ENCODE peak calls at places on chromosomes 6 and 20, in eight cellular contexts. One of them, this sample, is unnamed.

GRCh38 chr6:6515691-6516607 is 72.6 kb upstream of the LY86 start:
- DNase-seq in GM04503: no peak
- DNase-seq in NCI-H226: no peak
- DNase-seq in CD4-positive, alpha-beta T cell: peak; percentile 29
- DNase-seq in activated T-cell treated with anti-CD3 and anti-CD28 coated beads for 1 hour: no peak
- DNase-seq in stimulated activated CD4-positive, alpha-beta T cell treated with anti-CD3 and anti-CD28 coated beads, Interleukin-15, amount 100 ng/mL, for 1 hour: peak; percentile 4
- DNase-seq in activated CD4-positive, alpha-beta T cell treated with anti-CD3 and anti-CD28 coated beads, Interleukin-2, amount 50 U/mL, for 24 hours: no peak
- DNase-seq in iris pigment epithelial cell: no peak
- DNase-seq in this sample: no peak

GRCh38 chr6:168514216-168514615 is 73.2 kb downstream of the SMOC2 start:
- DNase-seq in GM04503: no peak
- DNase-seq in NCI-H226: no peak
- DNase-seq in CD4-positive, alpha-beta T cell: no peak
- DNase-seq in activated T-cell treated with anti-CD3 and anti-CD28 coated beads for 1 hour: no peak
- DNase-seq in stimulated activated CD4-positive, alpha-beta T cell treated with anti-CD3 and anti-CD28 coated beads, Interleukin-15, amount 100 ng/mL, for 1 hour: no peak
- DNase-seq in activated CD4-positive, alpha-beta T cell treated with anti-CD3 and anti-CD28 coated beads, Interleukin-2, amount 50 U/mL, for 24 hours: no peak
- DNase-seq in iris pigment epithelial cell: peak; percentile 1
- DNase-seq in this sample: no peak

GRCh38 chr6:96420294-96420693 is 101.3 kb upstream of the UFL1 start:
- DNase-seq in GM04503: no peak
- DNase-seq in NCI-H226: no peak
- DNase-seq in CD4-positive, alpha-beta T cell: no peak
- DNase-seq in activated T-cell treated with anti-CD3 and anti-CD28 coated beads for 1 hour: no peak
- DNase-seq in stimulated activated CD4-positive, alpha-beta T cell treated with anti-CD3 and anti-CD28 coated beads, Interleukin-15, amount 100 ng/mL, for 1 hour: no peak
- DNase-seq in activated CD4-positive, alpha-beta T cell treated with anti-CD3 and anti-CD28 coated beads, Interleukin-2, amount 50 U/mL, for 24 hours: no peak
- DNase-seq in iris pigment epithelial cell: no peak
- DNase-seq in this sample: no peak

GRCh38 chr6:114523508-114523907 is 180.7 kb upstream of the HS3ST5 start:
- DNase-seq in GM04503: no peak
- DNase-seq in NCI-H226: no peak
- DNase-seq in CD4-positive, alpha-beta T cell: no peak
- DNase-seq in activated T-cell treated with anti-CD3 and anti-CD28 coated beads for 1 hour: no peak
- DNase-seq in stimulated activated CD4-positive, alpha-beta T cell treated with anti-CD3 and anti-CD28 coated beads, Interleukin-15, amount 100 ng/mL, for 1 hour: no peak
- DNase-seq in activated CD4-positive, alpha-beta T cell treated with anti-CD3 and anti-CD28 coated beads, Interleukin-2, amount 50 U/mL, for 24 hours: no peak
- DNase-seq in iris pigment epithelial cell: no peak
- DNase-seq in this sample: no peak

GRCh38 chr6:46211917-46212316 is 41.1 kb upstream of the ENPP5 start:
- DNase-seq in GM04503: no peak
- DNase-seq in NCI-H226: no peak
- DNase-seq in CD4-positive, alpha-beta T cell: no peak
- DNase-seq in activated T-cell treated with anti-CD3 and anti-CD28 coated beads for 1 hour: no peak
- DNase-seq in stimulated activated CD4-positive, alpha-beta T cell treated with anti-CD3 and anti-CD28 coated beads, Interleukin-15, amount 100 ng/mL, for 1 hour: no peak
- DNase-seq in activated CD4-positive, alpha-beta T cell treated with anti-CD3 and anti-CD28 coated beads, Interleukin-2, amount 50 U/mL, for 24 hours: no peak
- DNase-seq in iris pigment epithelial cell: no peak
- DNase-seq in this sample: no peak

GRCh38 chr20:381581-382290 is 1.2 kb downstream of the TRIB3 start:
- DNase-seq in GM04503: peak; percentile 19
- DNase-seq in NCI-H226: peak; percentile 41
- DNase-seq in CD4-positive, alpha-beta T cell: peak; percentile 67
- DNase-seq in activated T-cell treated with anti-CD3 and anti-CD28 coated beads for 1 hour: peak; percentile 53
- DNase-seq in stimulated activated CD4-positive, alpha-beta T cell treated with anti-CD3 and anti-CD28 coated beads, Interleukin-15, amount 100 ng/mL, for 1 hour: peak; percentile 50
- DNase-seq in activated CD4-positive, alpha-beta T cell treated with anti-CD3 and anti-CD28 coated beads, Interleukin-2, amount 50 U/mL, for 24 hours: peak; percentile 36
- DNase-seq in iris pigment epithelial cell: peak; percentile 69
- DNase-seq in this sample: peak; percentile 51

GRCh38 chr20:42063176-42063575 is 445.0 kb upstream of the CHD6 start:
- DNase-seq in GM04503: no peak
- DNase-seq in NCI-H226: no peak
- DNase-seq in CD4-positive, alpha-beta T cell: no peak
- DNase-seq in activated T-cell treated with anti-CD3 and anti-CD28 coated beads for 1 hour: no peak
- DNase-seq in stimulated activated CD4-positive, alpha-beta T cell treated with anti-CD3 and anti-CD28 coated beads, Interleukin-15, amount 100 ng/mL, for 1 hour: no peak
- DNase-seq in activated CD4-positive, alpha-beta T cell treated with anti-CD3 and anti-CD28 coated beads, Interleukin-2, amount 50 U/mL, for 24 hours: no peak
- DNase-seq in iris pigment epithelial cell: no peak
- DNase-seq in this sample: no peak

GRCh38 chr6:6820688-6821238 is 232.2 kb downstream of the LY86 start:
- DNase-seq in GM04503: no peak
- DNase-seq in NCI-H226: no peak
- DNase-seq in CD4-positive, alpha-beta T cell: no peak
- DNase-seq in activated T-cell treated with anti-CD3 and anti-CD28 coated beads for 1 hour: no peak
- DNase-seq in stimulated activated CD4-positive, alpha-beta T cell treated with anti-CD3 and anti-CD28 coated beads, Interleukin-15, amount 100 ng/mL, for 1 hour: no peak
- DNase-seq in activated CD4-positive, alpha-beta T cell treated with anti-CD3 and anti-CD28 coated beads, Interleukin-2, amount 50 U/mL, for 24 hours: no peak
- DNase-seq in iris pigment epithelial cell: no peak
- DNase-seq in this sample: no peak

GRCh38 chr6:11692451-11693376 is 85.9 kb downstream of the ADTRP start:
- DNase-seq in GM04503: no peak
- DNase-seq in NCI-H226: no peak
- DNase-seq in CD4-positive, alpha-beta T cell: no peak
- DNase-seq in activated T-cell treated with anti-CD3 and anti-CD28 coated beads for 1 hour: no peak
- DNase-seq in stimulated activated CD4-positive, alpha-beta T cell treated with anti-CD3 and anti-CD28 coated beads, Interleukin-15, amount 100 ng/mL, for 1 hour: no peak
- DNase-seq in activated CD4-positive, alpha-beta T cell treated with anti-CD3 and anti-CD28 coated beads, Interleukin-2, amount 50 U/mL, for 24 hours: no peak
- DNase-seq in iris pigment epithelial cell: no peak
- DNase-seq in this sample: no peak

GRCh38 chr6:44681782-44682181 is 294.3 kb downstream of the CDC5L start:
- DNase-seq in GM04503: no peak
- DNase-seq in NCI-H226: no peak
- DNase-seq in CD4-positive, alpha-beta T cell: no peak
- DNase-seq in activated T-cell treated with anti-CD3 and anti-CD28 coated beads for 1 hour: no peak
- DNase-seq in stimulated activated CD4-positive, alpha-beta T cell treated with anti-CD3 and anti-CD28 coated beads, Interleukin-15, amount 100 ng/mL, for 1 hour: no peak
- DNase-seq in activated CD4-positive, alpha-beta T cell treated with anti-CD3 and anti-CD28 coated beads, Interleukin-2, amount 50 U/mL, for 24 hours: no peak
- DNase-seq in iris pigment epithelial cell: no peak
- DNase-seq in this sample: no peak

GRCh38 chr6:35302604-35303218 is 5.1 kb downstream of the DEF6 start:
- DNase-seq in GM04503: no peak
- DNase-seq in NCI-H226: peak; percentile 5
- DNase-seq in CD4-positive, alpha-beta T cell: peak; percentile 84
- DNase-seq in activated T-cell treated with anti-CD3 and anti-CD28 coated beads for 1 hour: peak; percentile 75
- DNase-seq in stimulated activated CD4-positive, alpha-beta T cell treated with anti-CD3 and anti-CD28 coated beads, Interleukin-15, amount 100 ng/mL, for 1 hour: peak; percentile 65
- DNase-seq in activated CD4-positive, alpha-beta T cell treated with anti-CD3 and anti-CD28 coated beads, Interleukin-2, amount 50 U/mL, for 24 hours: peak; percentile 69
- DNase-seq in iris pigment epithelial cell: peak; percentile 27
- DNase-seq in this sample: peak; percentile 72

GRCh38 chr20:14489544-14489943 is 152.1 kb upstream of the FLRT3 start:
- DNase-seq in GM04503: no peak
- DNase-seq in NCI-H226: no peak
- DNase-seq in CD4-positive, alpha-beta T cell: no peak
- DNase-seq in activated T-cell treated with anti-CD3 and anti-CD28 coated beads for 1 hour: no peak
- DNase-seq in stimulated activated CD4-positive, alpha-beta T cell treated with anti-CD3 and anti-CD28 coated beads, Interleukin-15, amount 100 ng/mL, for 1 hour: no peak
- DNase-seq in activated CD4-positive, alpha-beta T cell treated with anti-CD3 and anti-CD28 coated beads, Interleukin-2, amount 50 U/mL, for 24 hours: no peak
- DNase-seq in iris pigment epithelial cell: no peak
- DNase-seq in this sample: no peak

This sample was measured in T-helper 17 cell.